ENCODE peak calls at places on chromosomes 5 and 9, in nine cellular contexts. Q is astrocyte of the cerebellum, Y is heart right ventricle, T is cardiac muscle cell, N is hepatocyte, G is cardiac fibroblast, H is fibroblast of lung, O is neural crest cell, Z is nephron progenitor cell. J is an unnamed sample.

GRCh38 chr5:150538007-150538917 is 30.3 kb downstream of the NDST1 start:
- DNase-seq in Q (no peak), Y (peak), T (peak), N (no peak), G (peak), H (peak), O (no peak), Z (no peak), J (no peak)

GRCh38 chr5:101390317-101390908 is 487.3 kb upstream of the ST8SIA4 start:
- DNase-seq in Q (peak), Y (no peak), T (peak), N (peak), G (peak), H (peak), O (peak), Z (peak), J (peak)

GRCh38 chr9:108980893-108981292 is 32.4 kb downstream of the CTNNAL1 start:
- DNase-seq in Q (no peak), Y (no peak), T (no peak), N (no peak), G (no peak), H (no peak), O (no peak), Z (no peak), J (no peak)

GRCh38 chr9:137680445-137681358 is 61.9 kb downstream of the EHMT1 start:
- DNase-seq in Q (no peak), Y (no peak), T (no peak), N (peak), G (no peak), H (no peak), O (no peak), Z (no peak), J (no peak)

GRCh38 chr9:34446468-34446891 is 11.9 kb downstream of the FAM219A start:
- DNase-seq in Q (no peak), Y (no peak), T (peak), N (no peak), G (peak), H (peak), O (no peak), Z (no peak), J (no peak)

GRCh38 chr9:115548826-115549225 is 430.9 kb upstream of the TNC start:
- DNase-seq in Q (peak), Y (no peak), T (peak), N (no peak), G (no peak), H (peak), O (no peak), Z (no peak), J (no peak)

GRCh38 chr9:86575825-86576488 is 221.7 kb upstream of the TUT7 start:
- DNase-seq in Q (no peak), Y (peak), T (no peak), N (no peak), G (no peak), H (no peak), O (no peak), Z (no peak), J (no peak)

GRCh38 chr5:55226934-55227737 is at the start of gene MCIDAS:
- DNase-seq in Q (no peak), Y (peak), T (peak), N (peak), G (peak), H (peak), O (peak), Z (peak), J (no peak)

GRCh38 chr5:84816746-84817547 is 432.3 kb upstream of the EDIL3 start:
- DNase-seq in Q (no peak), Y (no peak), T (peak), N (no peak), G (peak), H (peak), O (no peak), Z (no peak), J (no peak)

GRCh38 chr9:77944556-77945261 is 86.9 kb downstream of the GNAQ start:
- DNase-seq in Q (no peak), Y (no peak), T (no peak), N (peak), G (no peak), H (no peak), O (no peak), Z (peak), J (no peak)

GRCh38 chr9:138072897-138073296 is 195.3 kb downstream of the CACNA1B start:
- DNase-seq in Q (no peak), Y (no peak), T (no peak), N (no peak), G (no peak), H (no peak), O (no peak), Z (no peak), J (no peak)

GRCh38 chr5:132421442-132421841 is 51.9 kb downstream of the SLC22A5 start:
- DNase-seq in Q (no peak), Y (no peak), T (no peak), N (no peak), G (no peak), H (no peak), O (no peak), Z (no peak), J (no peak)

GRCh38 chr9:115167175-115167574 is 49.2 kb upstream of the TNC start:
- DNase-seq in Q (peak), Y (no peak), T (peak), N (no peak), G (peak), H (peak), O (no peak), Z (no peak), J (no peak)

GRCh38 chr5:52985306-52985705 is 3.8 kb upstream of the ITGA2 start:
- DNase-seq in Q (no peak), Y (no peak), T (no peak), N (no peak), G (peak), H (no peak), O (no peak), Z (no peak), J (no peak)

GRCh38 chr9:134323741-134324358 is 2.4 kb upstream of the RXRA start:
- DNase-seq in Q (no peak), Y (peak), T (no peak), N (no peak), G (peak), H (peak), O (no peak), Z (no peak), J (no peak)

GRCh38 chr9:134175291-134175807 is 11.0 kb upstream of the RNU6ATAC start:
- DNase-seq in Q (no peak), Y (no peak), T (no peak), N (no peak), G (no peak), H (no peak), O (no peak), Z (peak), J (no peak)

GRCh38 chr9:110623462-110624025 is 44.0 kb upstream of the SVEP1 start:
- DNase-seq in Q (peak), Y (no peak), T (peak), N (peak), G (peak), H (peak), O (peak), Z (peak), J (no peak)

GRCh38 chr9:129473523-129474244 is 147.2 kb downstream of the C9orf50 start:
- DNase-seq in Q (no peak), Y (peak), T (peak), N (no peak), G (peak), H (peak), O (no peak), Z (no peak), J (peak)

GRCh38 chr5:68060382-68060781 is 155.2 kb upstream of the PIK3R1 start:
- DNase-seq in Q (no peak), Y (no peak), T (peak), N (no peak), G (no peak), H (no peak), O (no peak), Z (no peak), J (no peak)

GRCh38 chr9:93305497-93306020 is 121.6 kb downstream of the WNK2 start:
- DNase-seq in Q (no peak), Y (peak), T (no peak), N (no peak), G (no peak), H (no peak), O (no peak), Z (no peak), J (no peak)

GRCh38 chr5:58314356-58315045 is 145.4 kb downstream of the PLK2 start:
- DNase-seq in Q (peak), Y (no peak), T (no peak), N (no peak), G (no peak), H (peak), O (no peak), Z (no peak), J (no peak)

GRCh38 chr5:41856644-41857491 is 13.4 kb downstream of the OXCT1 start:
- DNase-seq in Q (peak), Y (no peak), T (peak), N (peak), G (peak), H (peak), O (peak), Z (peak), J (no peak)

GRCh38 chr5:141637266-141637692 is 482 bp downstream of the RELL2 start:
- DNase-seq in Q (no peak), Y (peak), T (peak), N (no peak), G (no peak), H (no peak), O (peak), Z (peak), J (no peak)

GRCh38 chr9:133855802-133856592 is 117.8 kb upstream of the SARDH start:
- DNase-seq in Q (peak), Y (no peak), T (peak), N (peak), G (peak), H (peak), O (no peak), Z (no peak), J (peak)

GRCh38 chr5:1488882-1489680 is 34.7 kb downstream of the LPCAT1 start:
- DNase-seq in Q (peak), Y (no peak), T (peak), N (no peak), G (peak), H (peak), O (no peak), Z (no peak), J (peak)
- TF ChIP-seq CTCF in Q (no peak), Y (no peak), T (no peak), N (no peak), G (no peak), H (no peak), O (no peak), Z (no peak), J (no peak)

GRCh38 chr9:5422276-5422675 is 15.4 kb downstream of the PLGRKT start:
- DNase-seq in Q (no peak), Y (no peak), T (no peak), N (no peak), G (no peak), H (no peak), O (no peak), Z (no peak), J (no peak)
- TF ChIP-seq CTCF in Q (no peak), Y (no peak), T (no peak), N (no peak), G (no peak), H (no peak), O (no peak), Z (no peak), J (no peak)

GRCh38 chr9:22316645-22317044 is 130.0 kb upstream of the DMRTA1 start:
- DNase-seq in Q (no peak), Y (no peak), T (no peak), N (no peak), G (no peak), H (no peak), O (no peak), Z (no peak), J (no peak)
- TF ChIP-seq CTCF in Q (no peak), Y (no peak), T (no peak), N (no peak), G (no peak), H (no peak), O (no peak), Z (no peak), J (no peak)

GRCh38 chr5:78533356-78533755 is 115.2 kb downstream of the LHFPL2 start:
- DNase-seq in Q (no peak), Y (no peak), T (no peak), N (peak), G (peak), H (no peak), O (no peak), Z (no peak), J (no peak)
- TF ChIP-seq CTCF in Q (peak), Y (peak), T (peak), N (peak), G (peak), H (no peak), O (peak), Z (peak), J (peak)

DNA sequence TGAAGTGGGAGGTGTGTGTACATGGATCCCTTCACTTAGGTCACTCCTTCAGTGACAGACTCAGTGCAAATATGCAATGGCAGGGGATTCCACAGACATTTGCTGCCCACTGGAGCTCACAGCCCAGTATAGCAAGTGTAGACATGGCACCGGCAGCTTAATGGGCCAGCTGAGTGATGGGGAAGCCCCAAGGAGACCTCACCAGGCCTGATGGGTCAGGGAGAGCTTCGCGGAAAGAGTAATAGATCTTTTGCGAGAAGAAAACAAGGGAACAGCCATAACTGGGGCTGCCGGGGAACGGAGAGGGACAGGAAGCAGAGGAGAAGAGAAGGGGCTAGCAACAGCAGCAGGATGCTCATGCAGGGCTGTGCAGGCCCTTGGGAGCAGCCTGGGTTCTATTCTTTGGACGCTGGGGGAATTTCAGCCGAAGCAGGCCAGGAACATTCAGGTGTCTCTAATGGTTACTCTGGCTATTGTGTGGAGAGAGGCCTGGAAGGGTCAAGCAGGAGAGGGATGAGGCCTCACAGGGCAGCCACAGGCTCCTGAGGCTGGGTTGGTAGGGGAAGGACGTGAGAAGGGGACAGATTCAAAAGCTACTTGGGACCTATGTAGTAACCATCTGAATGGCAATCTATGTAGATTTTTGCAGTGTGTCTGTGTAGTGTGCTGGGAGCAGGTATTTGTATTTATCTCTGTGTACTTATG is 27.0 kb downstream of the TCF7 start:
- DNase-seq in Q (no peak), Y (no peak), T (no peak), N (no peak), G (no peak), H (no peak), O (no peak), Z (no peak), J (no peak)
- TF ChIP-seq CTCF in Q (no peak), Y (peak), T (peak), N (no peak), G (no peak), H (no peak), O (no peak), Z (no peak), J (peak)

DNA sequence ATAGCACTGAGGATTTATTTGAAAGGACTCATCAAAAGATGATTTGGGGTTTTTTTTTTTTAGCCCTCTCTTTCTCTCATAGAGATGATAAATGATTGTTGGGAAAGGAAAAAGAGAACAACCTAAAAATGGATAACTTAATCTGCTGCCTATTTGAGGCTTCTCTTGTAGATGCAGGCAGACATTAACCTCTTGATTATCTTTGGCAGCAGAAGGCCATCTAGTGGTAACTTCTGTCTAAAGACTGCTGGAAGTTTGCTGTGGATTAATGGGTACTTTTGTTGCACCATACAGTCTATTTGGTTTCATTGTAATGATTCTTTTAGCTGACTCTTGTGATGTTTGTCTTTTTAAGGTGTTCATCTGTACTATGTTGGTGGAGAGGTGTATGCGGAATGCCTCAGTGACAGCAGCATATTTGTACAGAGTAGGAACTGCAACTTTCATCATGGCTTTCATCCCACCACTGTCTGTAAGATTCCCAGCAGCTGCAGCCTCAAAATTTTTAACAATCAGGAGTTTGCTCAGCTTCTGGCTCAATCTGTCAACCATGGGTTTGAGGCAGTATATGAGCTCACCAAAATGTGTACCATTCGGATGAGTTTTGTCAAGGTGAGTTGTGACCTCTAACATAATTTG is 18.8 kb downstream of the SMIM32 start:
- DNase-seq in Q (peak), Y (no peak), T (peak), N (peak), G (peak), H (peak), O (no peak), Z (no peak), J (peak)
- TF ChIP-seq CTCF in Q (peak), Y (peak), T (peak), N (peak), G (peak), H (peak), O (peak), Z (peak), J (peak)

GRCh38 chr9:127491516-127491915 is 40.2 kb downstream of the LRSAM1 start:
- DNase-seq in Q (no peak), Y (no peak), T (no peak), N (no peak), G (no peak), H (no peak), O (no peak), Z (no peak), J (no peak)

GRCh38 chr9:127488946-127489345 is 37.6 kb downstream of the LRSAM1 start:
- DNase-seq in Q (no peak), Y (no peak), T (no peak), N (no peak), G (no peak), H (no peak), O (no peak), Z (no peak), J (no peak)

GRCh38 chr9:127490831-127491230 is 39.5 kb downstream of the LRSAM1 start:
- DNase-seq in Q (no peak), Y (no peak), T (no peak), N (no peak), G (no peak), H (no peak), O (no peak), Z (no peak), J (no peak)

GRCh38 chr9:127492616-127493015 is 41.3 kb downstream of the LRSAM1 start:
- DNase-seq in Q (no peak), Y (no peak), T (no peak), N (no peak), G (no peak), H (no peak), O (no peak), Z (no peak), J (no peak)

GRCh38 chr9:127489471-127490115 is 38.3 kb downstream of the LRSAM1 start:
- DNase-seq in Q (no peak), Y (no peak), T (no peak), N (no peak), G (no peak), H (no peak), O (peak), Z (peak), J (no peak)
- TF ChIP-seq CTCF in Q (no peak), Y (no peak), T (no peak), N (peak), G (peak), H (no peak), O (peak), Z (peak), J (no peak)

J was measured in AG09319.